ENCODE peak calls at places on chromosomes 1 and 21, in four cellular contexts. V is upper lobe of right lung, H is endothelial cell of umbilical vein, C is left ventricle myocardium inferior. U is an unnamed sample.

GRCh38 chr1:169106095-169106920 is at the start of gene ATP1B1:
- DNase-seq in V (peak; percentile 96), H (peak; percentile 87), C (peak; percentile 86), U (peak; percentile 94)

GRCh38 chr1:14494931-14495330 is 103.6 kb upstream of the KAZN start:
- DNase-seq in V (no peak), H (no peak), C (no peak), U (no peak)

GRCh38 chr21:31900121-31900895 is 27.5 kb downstream of the HUNK start:
- DNase-seq in V (no peak), H (no peak), C (no peak), U (no peak)

GRCh38 chr1:167524651-167525050 is 6.3 kb upstream of the CD247 start:
- DNase-seq in V (no peak), H (no peak), C (no peak), U (no peak)

GRCh38 chr1:41582851-41583657 is 98.6 kb upstream of the EDN2 start:
- DNase-seq in V (no peak), H (no peak), C (no peak), U (no peak)

GRCh38 chr1:230212405-230212936 is 145.4 kb downstream of the GALNT2 start:
- DNase-seq in V (no peak), H (no peak), C (no peak), U (no peak)

GRCh38 chr21:46324390-46325072 is 575 bp downstream of the PCNT start:
- DNase-seq in V (peak; percentile 93), H (peak; percentile 76), C (peak; percentile 87), U (peak; percentile 93)

GRCh38 chr1:162213281-162213909 is 143.9 kb downstream of the NOS1AP start:
- DNase-seq in V (peak; percentile 73), H (peak; percentile 80), C (peak; percentile 42), U (peak; percentile 92)

GRCh38 chr1:234862944-234863515 is 253.1 kb upstream of the IRF2BP2 start:
- DNase-seq in V (no peak), H (peak; percentile 96), C (peak; percentile 80), U (peak; percentile 92)

GRCh38 chr1:29256979-29257804 is 20.9 kb downstream of the PTPRU start:
- DNase-seq in V (peak; percentile 64), H (no peak), C (no peak), U (peak; percentile 65)

GRCh38 chr1:246588322-246588721 is 22.1 kb downstream of the CNST start:
- DNase-seq in V (no peak), H (peak; percentile 77), C (no peak), U (no peak)

GRCh38 chr21:42159560-42160110 is 59.3 kb upstream of the ABCG1 start:
- DNase-seq in V (peak; percentile 47), H (no peak), C (no peak), U (peak; percentile 39)

GRCh38 chr1:160069460-160070231 is at the start of gene KCNJ10:
- DNase-seq in V (no peak), H (no peak), C (no peak), U (peak; percentile 70)

GRCh38 chr1:29258189-29258973 is 22.1 kb downstream of the PTPRU start:
- DNase-seq in V (no peak), H (no peak), C (no peak), U (peak; percentile 53)

GRCh38 chr21:39153373-39153772 is 29.9 kb downstream of the PSMG1 start:
- DNase-seq in V (no peak), H (no peak), C (no peak), U (no peak)

GRCh38 chr1:175174273-175174672 is 18.3 kb downstream of the KIAA0040 start:
- DNase-seq in V (no peak), H (no peak), C (no peak), U (no peak)

GRCh38 chr1:187682112-187682511 is 853.4 kb downstream of the PLA2G4A start:
- DNase-seq in V (no peak), H (no peak), C (no peak), U (no peak)

GRCh38 chr1:109198043-109198695 is 15.5 kb upstream of the SARS1 start:
- DNase-seq in V (no peak), H (peak; percentile 80), C (no peak), U (peak; percentile 77)

GRCh38 chr1:225882699-225883615 is 777 bp upstream of the TMEM63A start:
- DNase-seq in V (peak; percentile 84), H (peak; percentile 62), C (peak; percentile 65), U (peak; percentile 81)

GRCh38 chr21:41956926-41957729 is 3.3 kb upstream of the C2CD2 start:
- DNase-seq in V (no peak), H (peak; percentile 35), C (no peak), U (peak; percentile 64)

GRCh38 chr1:229058111-229058551 is 212.8 kb upstream of the RAB4A start:
- DNase-seq in V (no peak), H (no peak), C (no peak), U (no peak)

DNA sequence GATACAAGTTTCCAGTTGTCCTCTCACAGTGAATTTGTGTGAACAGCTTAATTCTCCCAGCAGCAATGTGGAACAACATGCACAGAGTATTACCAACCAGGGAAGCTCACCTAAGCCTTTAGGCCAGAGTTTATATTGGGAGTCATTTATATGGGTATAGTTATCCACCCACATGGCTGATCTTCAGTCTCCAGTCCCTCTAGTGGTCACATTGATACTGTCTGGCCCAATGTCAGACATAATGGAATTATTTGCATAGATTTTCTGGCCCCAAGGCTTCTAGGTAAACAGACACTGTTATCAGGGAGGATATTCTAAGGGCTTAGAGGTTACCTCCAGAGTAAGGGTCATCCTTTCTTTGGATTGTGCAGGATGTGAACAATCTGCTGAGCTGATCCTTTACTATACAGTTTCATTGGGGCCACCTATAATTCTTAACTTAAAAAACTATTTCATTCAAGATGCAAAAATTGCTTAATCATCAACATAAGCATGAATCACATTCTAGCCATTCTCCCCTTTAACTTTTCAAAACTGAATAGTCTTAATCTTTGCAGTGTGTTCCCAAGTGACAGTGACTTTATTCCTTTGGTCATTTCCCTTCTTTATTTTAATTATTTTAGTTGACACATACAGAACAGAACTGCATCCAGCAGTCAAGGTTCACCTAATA is 210.9 kb downstream of the LTN1 start:
- DNase-seq in V (no peak), H (peak; percentile 29), C (no peak), U (no peak)
- TF ChIP-seq CTCF in V (peak; percentile 38), H (peak; percentile 54), C (peak; percentile 56), U (no peak)

GRCh38 chr1:71047635-71048607 is at the start of gene PTGER3:
- DNase-seq in V (peak; percentile 88), H (peak; percentile 7), C (peak; percentile 60), U (peak; percentile 91)

GRCh38 chr1:71043061-71043460 is 4.6 kb downstream of the PTGER3 start:
- DNase-seq in V (no peak), H (no peak), C (no peak), U (no peak)

GRCh38 chr1:71045463-71046028 is 2.1 kb downstream of the PTGER3 start:
- DNase-seq in V (no peak), H (no peak), C (no peak), U (no peak)

GRCh38 chr1:71046891-71047634 is 553 bp downstream of the PTGER3 start:
- DNase-seq in V (peak; percentile 69), H (peak; percentile 13), C (no peak), U (peak; percentile 67)

DNA sequence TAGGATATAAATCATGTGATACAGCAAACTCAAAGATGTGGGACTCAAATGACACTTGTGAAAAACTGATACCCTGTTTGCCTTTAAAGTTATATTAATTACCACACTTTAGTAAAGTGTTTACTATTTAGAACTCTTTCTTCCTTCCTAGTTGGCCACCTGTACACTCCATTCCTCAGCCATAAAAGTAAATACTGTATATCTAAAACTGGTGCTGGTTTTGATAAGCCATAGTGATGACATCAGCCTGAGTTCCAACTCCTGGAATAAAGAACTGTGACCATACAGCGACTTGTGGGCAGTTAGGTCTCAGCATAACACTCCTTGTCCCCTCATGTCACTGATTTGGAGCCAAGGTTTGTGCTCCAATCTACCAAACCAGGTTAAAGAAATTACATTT is 2.8 kb downstream of the PTGER3 start:
- DNase-seq in V (no peak), H (no peak), C (no peak), U (no peak)
- H3K4me3 ChIP-seq in V (no peak overlapping the region), H (no peak overlapping the region), C (no peak overlapping the region), U (peak overlapping the region; percentile 81)

GRCh38 chr1:110308247-110308646 is 30.9 kb upstream of the RBM15 start:
- DNase-seq in V (no peak), H (no peak), C (no peak), U (no peak)

GRCh38 chr1:110307239-110307974 is 31.8 kb upstream of the RBM15 start:
- DNase-seq in V (no peak), H (no peak), C (no peak), U (no peak)

GRCh38 chr1:110310300-110310699 is 28.9 kb upstream of the RBM15 start:
- DNase-seq in V (no peak), H (no peak), C (peak; percentile 44), U (no peak)

GRCh38 chr1:110309139-110309538 is 30.0 kb upstream of the RBM15 start:
- DNase-seq in V (no peak), H (no peak), C (no peak), U (no peak)

GRCh38 chr1:110309768-110310167 is 29.4 kb upstream of the RBM15 start:
- DNase-seq in V (no peak), H (peak; percentile 13), C (no peak), U (no peak)
- TF ChIP-seq CTCF in V (no peak), H (no peak), C (no peak), U (no peak)

DNA sequence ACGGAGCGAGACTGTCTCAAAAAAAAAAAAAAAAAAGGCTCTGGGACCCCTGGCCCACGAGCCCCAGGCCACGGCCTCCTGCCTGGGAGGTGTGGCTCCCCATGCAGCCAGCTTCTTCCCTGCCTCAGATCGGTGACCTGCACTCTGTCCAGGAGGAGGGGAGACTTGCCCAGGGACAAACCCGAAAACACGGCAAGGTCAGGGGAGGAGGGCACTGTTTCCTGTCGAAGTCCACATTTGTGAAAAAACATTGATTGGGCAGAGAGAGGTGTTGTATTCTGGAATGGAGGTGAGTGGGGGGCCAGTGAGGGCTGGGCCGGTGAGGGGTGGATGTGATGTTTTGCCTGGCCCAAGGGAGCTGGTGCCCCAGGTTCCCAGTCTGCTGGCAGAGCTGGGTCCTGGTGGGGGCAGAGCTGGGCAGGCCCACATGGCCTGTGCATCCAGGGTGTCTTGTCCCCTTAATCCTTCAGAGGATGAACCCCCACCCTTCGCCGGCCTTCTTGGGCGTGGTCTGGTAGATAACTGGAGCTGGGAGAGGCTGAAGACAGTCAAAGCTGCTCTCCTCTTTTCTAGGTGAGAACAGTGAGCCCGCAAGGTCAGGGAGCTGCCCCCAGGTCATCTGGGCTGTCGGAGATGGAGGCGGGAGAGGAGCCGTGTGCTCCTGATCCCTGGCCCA is 12.4 kb upstream of the FAAP20 start:
- DNase-seq in V (peak; percentile 68), H (no peak), C (no peak), U (peak; percentile 72)
- H3K4me3 ChIP-seq in V (no peak overlapping the region), H (no peak overlapping the region), C (peak overlapping the region; percentile 47), U (no peak overlapping the region)

DNA sequence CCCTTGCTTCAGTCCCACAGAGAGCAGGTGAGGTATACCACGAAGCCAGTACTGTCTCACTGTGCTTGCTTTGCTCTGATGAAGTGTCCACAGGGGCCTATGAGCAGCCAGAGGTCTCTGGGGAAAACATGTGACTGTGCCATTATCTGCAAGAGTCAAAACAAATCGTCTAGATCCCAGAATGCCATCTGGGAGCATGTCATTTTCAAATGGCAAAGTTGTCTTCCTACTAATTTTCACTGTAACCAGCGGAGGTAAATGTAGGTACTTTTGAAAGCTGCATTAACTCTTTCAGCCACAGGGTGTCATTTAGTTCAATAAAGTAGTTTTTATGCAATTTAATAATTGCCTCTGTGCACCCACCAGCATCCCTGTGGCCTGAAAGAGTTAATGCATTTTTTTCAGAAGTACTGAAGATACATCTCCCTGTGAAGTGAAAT is 173.6 kb upstream of the SGIP1 start:
- DNase-seq in V (no peak), H (no peak), C (no peak), U (no peak)
- TF ChIP-seq CTCF in V (no peak), H (no peak), C (peak; percentile 24), U (no peak)

U was measured in sigmoid colon.